ENCODE peak calls at places on chromosomes 13 and 19, in seven cellular contexts. One of them, this sample, is unnamed.

GRCh38 chr19:16446108-16447014 is 25.4 kb downstream of the EPS15L1 start:
- DNase-seq in HEK293T: no peak
- DNase-seq in nucleus accumbens: no peak
- DNase-seq in activated CD4-positive, CD25-positive, alpha-beta regulatory T cell: no peak
- DNase-seq in NCI-H345: no peak
- DNase-seq in NCI-H2081 treated with DMSO at 0.1 percent for 48 hours: no peak
- DNase-seq in bronchial epithelial cell: no peak
- DNase-seq in this sample: no peak

GRCh38 chr13:35600137-35600536 is 123.6 kb upstream of the MAB21L1 start:
- DNase-seq in HEK293T: no peak
- DNase-seq in bronchial epithelial cell: peak
- DNase-seq in activated CD4-positive, CD25-positive, alpha-beta regulatory T cell: no peak
- DNase-seq in nucleus accumbens: no peak
- DNase-seq in NCI-H2081 treated with DMSO at 0.1 percent for 48 hours: no peak
- DNase-seq in NCI-H345: no peak
- DNase-seq in this sample: no peak

GRCh38 chr19:19460761-19461265 is 54.5 kb downstream of the TSSK6 start:
- DNase-seq in HEK293T: no peak
- DNase-seq in nucleus accumbens: no peak
- DNase-seq in activated CD4-positive, CD25-positive, alpha-beta regulatory T cell: peak
- DNase-seq in NCI-H345: no peak
- DNase-seq in NCI-H2081 treated with DMSO at 0.1 percent for 48 hours: no peak
- DNase-seq in bronchial epithelial cell: no peak
- DNase-seq in this sample: no peak

GRCh38 chr19:13160557-13160956 is 10.3 kb downstream of the IER2 start:
- DNase-seq in NCI-H345: no peak
- DNase-seq in bronchial epithelial cell: peak
- DNase-seq in HEK293T: no peak
- DNase-seq in NCI-H2081 treated with DMSO at 0.1 percent for 48 hours: no peak
- DNase-seq in nucleus accumbens: no peak
- DNase-seq in activated CD4-positive, CD25-positive, alpha-beta regulatory T cell: no peak
- DNase-seq in this sample: no peak

GRCh38 chr13:39784347-39784746 is 128.9 kb downstream of the COG6 start:
- DNase-seq in NCI-H345: no peak
- DNase-seq in nucleus accumbens: no peak
- DNase-seq in HEK293T: no peak
- DNase-seq in NCI-H2081 treated with DMSO at 0.1 percent for 48 hours: no peak
- DNase-seq in bronchial epithelial cell: no peak
- DNase-seq in activated CD4-positive, CD25-positive, alpha-beta regulatory T cell: no peak
- DNase-seq in this sample: no peak

GRCh38 chr13:27203854-27204253 is 32.2 kb upstream of the USP12 start:
- DNase-seq in nucleus accumbens: no peak
- DNase-seq in HEK293T: no peak
- DNase-seq in NCI-H345: no peak
- DNase-seq in NCI-H2081 treated with DMSO at 0.1 percent for 48 hours: no peak
- DNase-seq in activated CD4-positive, CD25-positive, alpha-beta regulatory T cell: no peak
- DNase-seq in bronchial epithelial cell: peak
- DNase-seq in this sample: no peak

GRCh38 chr19:42349378-42350107 is 24.1 kb downstream of the MEGF8 start:
- DNase-seq in nucleus accumbens: no peak
- DNase-seq in bronchial epithelial cell: no peak
- DNase-seq in NCI-H2081 treated with DMSO at 0.1 percent for 48 hours: no peak
- DNase-seq in HEK293T: no peak
- DNase-seq in activated CD4-positive, CD25-positive, alpha-beta regulatory T cell: no peak
- DNase-seq in NCI-H345: no peak
- DNase-seq in this sample: no peak

GRCh38 chr13:32645854-32646253 is 59.6 kb downstream of the PDS5B start:
- DNase-seq in HEK293T: no peak
- DNase-seq in NCI-H2081 treated with DMSO at 0.1 percent for 48 hours: no peak
- DNase-seq in NCI-H345: no peak
- DNase-seq in activated CD4-positive, CD25-positive, alpha-beta regulatory T cell: no peak
- DNase-seq in bronchial epithelial cell: no peak
- DNase-seq in nucleus accumbens: no peak
- DNase-seq in this sample: no peak

GRCh38 chr13:40518481-40518882 is 148.0 kb downstream of the FOXO1 start:
- DNase-seq in activated CD4-positive, CD25-positive, alpha-beta regulatory T cell: peak
- DNase-seq in NCI-H345: no peak
- DNase-seq in bronchial epithelial cell: peak
- DNase-seq in nucleus accumbens: no peak
- DNase-seq in NCI-H2081 treated with DMSO at 0.1 percent for 48 hours: no peak
- DNase-seq in HEK293T: no peak
- DNase-seq in this sample: no peak

GRCh38 chr13:35858665-35859064 is 272.5 kb downstream of the DCLK1 start:
- DNase-seq in HEK293T: no peak
- DNase-seq in bronchial epithelial cell: no peak
- DNase-seq in NCI-H345: no peak
- DNase-seq in nucleus accumbens: no peak
- DNase-seq in activated CD4-positive, CD25-positive, alpha-beta regulatory T cell: no peak
- DNase-seq in NCI-H2081 treated with DMSO at 0.1 percent for 48 hours: no peak
- DNase-seq in this sample: no peak

GRCh38 chr13:59483441-59484116 is 680.1 kb downstream of the DIAPH3 start:
- DNase-seq in HEK293T: no peak
- DNase-seq in NCI-H2081 treated with DMSO at 0.1 percent for 48 hours: no peak
- DNase-seq in nucleus accumbens: no peak
- DNase-seq in bronchial epithelial cell: no peak
- DNase-seq in activated CD4-positive, CD25-positive, alpha-beta regulatory T cell: no peak
- DNase-seq in NCI-H345: no peak
- DNase-seq in this sample: no peak

GRCh38 chr13:28590450-28590849 is 68.5 kb upstream of the POMP start:
- DNase-seq in nucleus accumbens: no peak
- DNase-seq in NCI-H345: no peak
- DNase-seq in HEK293T: no peak
- DNase-seq in bronchial epithelial cell: no peak
- DNase-seq in NCI-H2081 treated with DMSO at 0.1 percent for 48 hours: no peak
- DNase-seq in activated CD4-positive, CD25-positive, alpha-beta regulatory T cell: no peak
- DNase-seq in this sample: no peak

GRCh38 chr19:34633806-34634205 is 43.2 kb downstream of the SCGB2B2 start:
- DNase-seq in HEK293T: no peak
- DNase-seq in bronchial epithelial cell: no peak
- DNase-seq in activated CD4-positive, CD25-positive, alpha-beta regulatory T cell: no peak
- DNase-seq in NCI-H2081 treated with DMSO at 0.1 percent for 48 hours: no peak
- DNase-seq in NCI-H345: no peak
- DNase-seq in nucleus accumbens: no peak
- DNase-seq in this sample: no peak

GRCh38 chr19:676343-677105 is at the start of gene FSTL3:
- DNase-seq in activated CD4-positive, CD25-positive, alpha-beta regulatory T cell: no peak
- DNase-seq in NCI-H2081 treated with DMSO at 0.1 percent for 48 hours: no peak
- DNase-seq in nucleus accumbens: no peak
- DNase-seq in HEK293T: no peak
- DNase-seq in NCI-H345: no peak
- DNase-seq in bronchial epithelial cell: no peak
- DNase-seq in this sample: no peak

GRCh38 chr13:112575295-112575622 is 12.7 kb downstream of the TUBGCP3 start:
- DNase-seq in bronchial epithelial cell: no peak
- DNase-seq in NCI-H2081 treated with DMSO at 0.1 percent for 48 hours: no peak
- DNase-seq in nucleus accumbens: no peak
- DNase-seq in activated CD4-positive, CD25-positive, alpha-beta regulatory T cell: no peak
- DNase-seq in NCI-H345: no peak
- DNase-seq in HEK293T: no peak
- DNase-seq in this sample: no peak

GRCh38 chr13:28099396-28100148 is 804 bp downstream of the FLT3 start:
- DNase-seq in NCI-H345: no peak
- DNase-seq in HEK293T: no peak
- DNase-seq in NCI-H2081 treated with DMSO at 0.1 percent for 48 hours: no peak
- DNase-seq in nucleus accumbens: no peak
- DNase-seq in bronchial epithelial cell: no peak
- DNase-seq in activated CD4-positive, CD25-positive, alpha-beta regulatory T cell: no peak
- DNase-seq in this sample: no peak

GRCh38 chr13:73303858-73304257 is 245.1 kb downstream of the KLF5 start:
- DNase-seq in NCI-H2081 treated with DMSO at 0.1 percent for 48 hours: no peak
- DNase-seq in nucleus accumbens: no peak
- DNase-seq in HEK293T: no peak
- DNase-seq in NCI-H345: no peak
- DNase-seq in activated CD4-positive, CD25-positive, alpha-beta regulatory T cell: peak
- DNase-seq in bronchial epithelial cell: peak
- DNase-seq in this sample: no peak

GRCh38 chr13:99960663-99961440 is 10.7 kb downstream of the ZIC5 start:
- DNase-seq in HEK293T: no peak
- DNase-seq in NCI-H345: no peak
- DNase-seq in NCI-H2081 treated with DMSO at 0.1 percent for 48 hours: no peak
- DNase-seq in nucleus accumbens: no peak
- DNase-seq in activated CD4-positive, CD25-positive, alpha-beta regulatory T cell: no peak
- DNase-seq in bronchial epithelial cell: no peak
- DNase-seq in this sample: no peak

GRCh38 chr19:41886761-41887710 is 4.1 kb downstream of the ARHGEF1 start:
- DNase-seq in nucleus accumbens: no peak
- DNase-seq in NCI-H345: no peak
- DNase-seq in bronchial epithelial cell: peak
- DNase-seq in HEK293T: no peak
- DNase-seq in activated CD4-positive, CD25-positive, alpha-beta regulatory T cell: no peak
- DNase-seq in NCI-H2081 treated with DMSO at 0.1 percent for 48 hours: no peak
- DNase-seq in this sample: no peak

GRCh38 chr19:48400018-48400742 is 6.7 kb downstream of the GRIN2D start:
- DNase-seq in NCI-H2081 treated with DMSO at 0.1 percent for 48 hours: no peak
- DNase-seq in nucleus accumbens: no peak
- DNase-seq in HEK293T: peak
- DNase-seq in activated CD4-positive, CD25-positive, alpha-beta regulatory T cell: no peak
- DNase-seq in bronchial epithelial cell: peak
- DNase-seq in NCI-H345: peak
- DNase-seq in this sample: no peak

This sample was measured in HTR-8/SVneo.